ENCODE peak calls at places on chromosomes 4 and X, in eight cellular contexts. O, C, T, L, E, Y, V and W are unnamed samples.

GRCh38 chr4:68917016-68917415 is 34.6 kb downstream of the UGT2A3 start:
- DNase-seq in E (no peak), O (no peak), Y (no peak), V (no peak), L (no peak), T (no peak), C (no peak), W (no peak)

GRCh38 chr4:165433529-165433928 is 54.7 kb downstream of the CPE start:
- DNase-seq in L (peak), E (no peak), V (no peak), T (no peak), Y (peak), O (no peak), C (no peak), W (no peak)

GRCh38 chrX:41634284-41634683 is 54.5 kb upstream of the GPR34 start:
- DNase-seq in V (no peak), O (no peak), C (no peak), L (no peak), Y (no peak), T (no peak), E (no peak), W (peak)

GRCh38 chrX:71809886-71810285 is 46.7 kb downstream of the CXorf49B start:
- DNase-seq in Y (no peak), O (no peak), L (no peak), V (no peak), E (no peak), C (no peak), T (no peak), W (no peak)

GRCh38 chrX:109889289-109890006 is 113.5 kb upstream of the TMEM164 start:
- DNase-seq in C (no peak), O (no peak), Y (no peak), T (no peak), V (no peak), L (no peak), E (no peak), W (no peak)

GRCh38 chrX:11665144-11666040 is at the start of gene ARHGAP6:
- DNase-seq in E (peak), L (no peak), Y (peak), C (no peak), O (peak), T (no peak), V (peak), W (no peak)

GRCh38 chrX:81195712-81196111 is 6.0 kb downstream of the HMGN5 start:
- DNase-seq in T (peak), O (no peak), C (peak), E (peak), V (peak), Y (peak), L (no peak), W (no peak)

GRCh38 chr4:140346136-140346535 is 27.3 kb upstream of the SCOC start:
- DNase-seq in T (no peak), Y (no peak), C (no peak), E (no peak), V (no peak), O (no peak), L (no peak), W (no peak)

GRCh38 chr4:123170843-123171242 is 225.8 kb upstream of the SPRY1 start:
- DNase-seq in V (no peak), T (no peak), E (no peak), Y (no peak), C (no peak), O (no peak), L (no peak), W (no peak)

GRCh38 chr4:99077177-99077576 is 11.4 kb downstream of the ADH5 start:
- DNase-seq in T (no peak), C (no peak), E (no peak), V (no peak), Y (no peak), L (no peak), O (no peak), W (no peak)

GRCh38 chr4:84493092-84493850 is 5.8 kb downstream of the NKX6-1 start:
- DNase-seq in O (no peak), L (no peak), V (no peak), E (no peak), C (no peak), T (no peak), Y (peak), W (no peak)